ENCODE peak calls at places on chromosome 14, in eight cellular contexts. One of them, this sample, is unnamed.

GRCh38 chr14:30521899-30522736 is 36.8 kb upstream of the G2E3 start:
- DNase-seq in neural progenitor cell: peak; percentile 37
- DNase-seq in MM.1S: peak; percentile 61
- DNase-seq in AG09309: no peak
- DNase-seq in stomach: no peak
- DNase-seq in uterus: no peak
- DNase-seq in ovary: no peak
- DNase-seq in HL-60: no peak
- DNase-seq in this sample: no peak

GRCh38 chr14:33532581-33532980 is 418.3 kb downstream of the EGLN3 start:
- DNase-seq in AG09309: no peak
- DNase-seq in neural progenitor cell: no peak
- DNase-seq in HL-60: no peak
- DNase-seq in MM.1S: no peak
- DNase-seq in stomach: no peak
- DNase-seq in ovary: no peak
- DNase-seq in uterus: no peak
- DNase-seq in this sample: no peak

GRCh38 chr14:99267871-99268775 is 3.9 kb downstream of the BCL11B start:
- DNase-seq in HL-60: no peak
- DNase-seq in ovary: no peak
- DNase-seq in AG09309: no peak
- DNase-seq in uterus: no peak
- DNase-seq in MM.1S: no peak
- DNase-seq in stomach: no peak
- DNase-seq in neural progenitor cell: no peak
- DNase-seq in this sample: no peak

GRCh38 chr14:105059035-105059916 is 6.0 kb downstream of the GPR132 start:
- DNase-seq in stomach: no peak
- DNase-seq in AG09309: no peak
- DNase-seq in HL-60: no peak
- DNase-seq in ovary: no peak
- DNase-seq in uterus: no peak
- DNase-seq in MM.1S: no peak
- DNase-seq in neural progenitor cell: peak; percentile 38
- DNase-seq in this sample: no peak

GRCh38 chr14:59281613-59282012 is 93.1 kb downstream of the DAAM1 start:
- DNase-seq in HL-60: no peak
- DNase-seq in stomach: no peak
- DNase-seq in uterus: no peak
- DNase-seq in MM.1S: no peak
- DNase-seq in ovary: no peak
- DNase-seq in neural progenitor cell: no peak
- DNase-seq in AG09309: no peak
- DNase-seq in this sample: no peak

GRCh38 chr14:45253754-45254300 is 825 bp upstream of the MIS18BP1 start:
- DNase-seq in AG09309: no peak
- DNase-seq in uterus: peak; percentile 44
- DNase-seq in neural progenitor cell: no peak
- DNase-seq in HL-60: peak; percentile 43
- DNase-seq in stomach: no peak
- DNase-seq in ovary: peak; percentile 49
- DNase-seq in MM.1S: peak; percentile 6
- DNase-seq in this sample: peak; percentile 54

GRCh38 chr14:102819176-102819628 is 42.0 kb downstream of the TRAF3 start:
- DNase-seq in stomach: peak; percentile 49
- DNase-seq in uterus: no peak
- DNase-seq in AG09309: no peak
- DNase-seq in MM.1S: peak; percentile 64
- DNase-seq in neural progenitor cell: no peak
- DNase-seq in HL-60: no peak
- DNase-seq in ovary: no peak
- DNase-seq in this sample: no peak

GRCh38 chr14:54568821-54569591 is 2.1 kb downstream of the SAMD4A start:
- DNase-seq in uterus: peak; percentile 32
- DNase-seq in stomach: no peak
- DNase-seq in neural progenitor cell: peak; percentile 26
- DNase-seq in HL-60: no peak
- DNase-seq in MM.1S: no peak
- DNase-seq in AG09309: no peak
- DNase-seq in ovary: no peak
- DNase-seq in this sample: no peak

GRCh38 chr14:29037428-29037827 is 270.8 kb downstream of the FOXG1 start:
- DNase-seq in stomach: no peak
- DNase-seq in ovary: no peak
- DNase-seq in AG09309: no peak
- DNase-seq in MM.1S: no peak
- DNase-seq in neural progenitor cell: no peak
- DNase-seq in HL-60: no peak
- DNase-seq in uterus: no peak
- DNase-seq in this sample: no peak

GRCh38 chr14:66043921-66044320 is 442.2 kb upstream of the CCDC196 start:
- DNase-seq in MM.1S: no peak
- DNase-seq in HL-60: no peak
- DNase-seq in AG09309: peak; percentile 7
- DNase-seq in ovary: no peak
- DNase-seq in uterus: no peak
- DNase-seq in neural progenitor cell: no peak
- DNase-seq in stomach: no peak
- DNase-seq in this sample: no peak

GRCh38 chr14:35374273-35374681 is 30.3 kb downstream of the NFKBIA start:
- DNase-seq in stomach: peak; percentile 51
- DNase-seq in HL-60: peak; percentile 76
- DNase-seq in uterus: peak; percentile 50
- DNase-seq in ovary: peak; percentile 74
- DNase-seq in neural progenitor cell: no peak
- DNase-seq in MM.1S: no peak
- DNase-seq in AG09309: peak; percentile 98
- DNase-seq in this sample: peak; percentile 69

GRCh38 chr14:54387328-54387727 is 9.5 kb upstream of the CDKN3 start:
- DNase-seq in uterus: no peak
- DNase-seq in neural progenitor cell: no peak
- DNase-seq in ovary: no peak
- DNase-seq in stomach: no peak
- DNase-seq in MM.1S: no peak
- DNase-seq in AG09309: no peak
- DNase-seq in HL-60: no peak
- DNase-seq in this sample: no peak

GRCh38 chr14:102805454-102805891 is 28.2 kb downstream of the TRAF3 start:
- DNase-seq in stomach: no peak
- DNase-seq in ovary: no peak
- DNase-seq in HL-60: no peak
- DNase-seq in AG09309: peak; percentile 10
- DNase-seq in neural progenitor cell: no peak
- DNase-seq in uterus: no peak
- DNase-seq in MM.1S: peak; percentile 71
- DNase-seq in this sample: no peak

GRCh38 chr14:105120056-105120455 is 48.5 kb downstream of the JAG2 start:
- DNase-seq in stomach: no peak
- DNase-seq in uterus: no peak
- DNase-seq in HL-60: no peak
- DNase-seq in neural progenitor cell: no peak
- DNase-seq in AG09309: no peak
- DNase-seq in ovary: no peak
- DNase-seq in MM.1S: no peak
- DNase-seq in this sample: no peak

GRCh38 chr14:89417469-89418225 is 614 bp upstream of the FOXN3 start:
- DNase-seq in HL-60: peak; percentile 86
- DNase-seq in ovary: peak; percentile 61
- DNase-seq in AG09309: no peak
- DNase-seq in MM.1S: peak; percentile 63
- DNase-seq in uterus: peak; percentile 60
- DNase-seq in neural progenitor cell: peak; percentile 57
- DNase-seq in stomach: peak; percentile 60
- DNase-seq in this sample: no peak

GRCh38 chr14:47619397-47619796 is 56.0 kb downstream of the MDGA2 start:
- DNase-seq in AG09309: no peak
- DNase-seq in uterus: no peak
- DNase-seq in neural progenitor cell: no peak
- DNase-seq in MM.1S: no peak
- DNase-seq in ovary: no peak
- DNase-seq in stomach: no peak
- DNase-seq in HL-60: no peak
- DNase-seq in this sample: no peak

GRCh38 chr14:23439107-23439835 is 3.8 kb upstream of the MYH7 start:
- DNase-seq in AG09309: no peak
- DNase-seq in MM.1S: no peak
- DNase-seq in ovary: no peak
- DNase-seq in HL-60: no peak
- DNase-seq in neural progenitor cell: no peak
- DNase-seq in uterus: no peak
- DNase-seq in stomach: no peak
- DNase-seq in this sample: no peak

GRCh38 chr14:65134651-65135579 is 32.6 kb upstream of the MAX start:
- DNase-seq in AG09309: peak; percentile 10
- DNase-seq in MM.1S: no peak
- DNase-seq in neural progenitor cell: no peak
- DNase-seq in stomach: no peak
- DNase-seq in ovary: no peak
- DNase-seq in uterus: no peak
- DNase-seq in HL-60: no peak
- DNase-seq in this sample: no peak

GRCh38 chr14:60212503-60213371 is 36.3 kb upstream of the PPM1A start:
- DNase-seq in stomach: no peak
- DNase-seq in HL-60: no peak
- DNase-seq in neural progenitor cell: no peak
- DNase-seq in ovary: no peak
- DNase-seq in MM.1S: peak; percentile 37
- DNase-seq in uterus: no peak
- DNase-seq in AG09309: no peak
- DNase-seq in this sample: no peak

GRCh38 chr14:33475623-33476022 is 475.3 kb downstream of the EGLN3 start:
- DNase-seq in stomach: peak; percentile 47
- DNase-seq in uterus: no peak
- DNase-seq in ovary: no peak
- DNase-seq in HL-60: peak; percentile 3
- DNase-seq in neural progenitor cell: peak; percentile 95
- DNase-seq in AG09309: no peak
- DNase-seq in MM.1S: no peak
- DNase-seq in this sample: no peak

GRCh38 chr14:54818201-54819133 is 84.2 kb downstream of the GCH1 start:
- DNase-seq in uterus: peak; percentile 31
- DNase-seq in ovary: no peak
- DNase-seq in neural progenitor cell: peak; percentile 44
- DNase-seq in stomach: no peak
- DNase-seq in AG09309: peak; percentile 73
- DNase-seq in HL-60: no peak
- DNase-seq in MM.1S: no peak
- DNase-seq in this sample: peak; percentile 80

GRCh38 chr14:49461529-49462401 is 124.4 kb downstream of the RPS29 start:
- DNase-seq in ovary: no peak
- DNase-seq in MM.1S: peak; percentile 64
- DNase-seq in HL-60: peak; percentile 74
- DNase-seq in uterus: no peak
- DNase-seq in AG09309: peak; percentile 53
- DNase-seq in stomach: peak; percentile 70
- DNase-seq in neural progenitor cell: peak; percentile 76
- DNase-seq in this sample: no peak

GRCh38 chr14:104253223-104253822 is 114.9 kb downstream of the KIF26A start:
- DNase-seq in HL-60: no peak
- DNase-seq in ovary: no peak
- DNase-seq in AG09309: no peak
- DNase-seq in uterus: no peak
- DNase-seq in neural progenitor cell: no peak
- DNase-seq in stomach: no peak
- DNase-seq in MM.1S: no peak
- DNase-seq in this sample: no peak

DNA sequence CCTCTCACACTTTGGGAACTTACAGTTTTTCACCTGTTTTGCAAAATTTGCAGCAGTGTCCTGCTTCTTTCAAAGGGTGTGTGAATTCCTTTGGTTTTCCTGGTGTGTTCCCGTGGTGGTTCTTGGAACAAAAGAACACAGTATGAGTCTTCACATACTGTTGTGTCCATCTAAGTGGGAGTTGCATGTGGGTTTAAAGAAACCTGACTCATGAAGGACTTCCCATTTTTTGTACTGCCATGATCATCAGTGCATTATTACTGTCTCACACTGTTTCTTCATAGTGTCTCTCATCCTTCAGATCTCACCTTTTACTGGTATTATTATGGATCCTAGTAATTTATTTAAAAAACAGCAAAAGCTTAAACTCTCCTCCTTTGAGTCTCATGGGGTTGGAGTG is 3.8 kb upstream of the GZMH start:
- DNase-seq in AG09309: no peak
- DNase-seq in HL-60: peak; percentile 18
- DNase-seq in MM.1S: no peak
- DNase-seq in uterus: no peak
- DNase-seq in stomach: no peak
- DNase-seq in neural progenitor cell: no peak
- DNase-seq in ovary: no peak
- DNase-seq in this sample: no peak
- H3K4me3 ChIP-seq in AG09309: no peak overlapping the region
- H3K4me3 ChIP-seq in HL-60: no peak overlapping the region
- H3K4me3 ChIP-seq in MM.1S: no peak overlapping the region
- H3K4me3 ChIP-seq in uterus: no peak overlapping the region
- H3K4me3 ChIP-seq in stomach: no peak overlapping the region
- H3K4me3 ChIP-seq in neural progenitor cell: no peak overlapping the region
- H3K4me3 ChIP-seq in ovary: no peak overlapping the region
- H3K4me3 ChIP-seq in this sample: no peak overlapping the region

DNA sequence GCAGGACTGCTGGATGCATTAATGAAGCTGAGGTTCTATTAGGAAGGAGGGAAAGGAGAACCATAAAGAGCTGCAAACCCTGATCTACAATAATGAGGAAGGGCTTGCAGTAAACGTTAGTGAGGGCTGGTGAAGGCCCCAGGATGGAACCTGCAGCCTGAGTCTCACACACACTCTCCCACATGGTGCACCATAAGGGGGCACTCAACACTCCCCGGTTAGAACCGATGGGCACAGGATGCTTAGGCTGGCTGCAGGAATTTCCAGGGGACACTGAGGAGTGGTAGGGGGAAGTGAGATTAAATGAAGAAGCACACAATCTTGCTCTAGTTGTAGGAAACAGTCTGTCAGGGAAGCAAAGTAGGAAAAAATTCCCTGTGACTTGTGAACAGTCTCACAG is 56.1 kb upstream of the FERMT2 start:
- DNase-seq in stomach: no peak
- DNase-seq in MM.1S: no peak
- DNase-seq in ovary: no peak
- DNase-seq in HL-60: no peak
- DNase-seq in uterus: no peak
- DNase-seq in AG09309: no peak
- DNase-seq in neural progenitor cell: no peak
- DNase-seq in this sample: no peak
- TF ChIP-seq CTCF in stomach: no peak
- TF ChIP-seq CTCF in MM.1S: no peak
- TF ChIP-seq CTCF in ovary: no peak
- TF ChIP-seq CTCF in HL-60: no peak
- TF ChIP-seq CTCF in uterus: no peak
- TF ChIP-seq CTCF in AG09309: no peak
- TF ChIP-seq CTCF in neural progenitor cell: no peak
- TF ChIP-seq CTCF in this sample: no peak

GRCh38 chr14:38209572-38210159 is 2.0 kb downstream of the SSTR1 start:
- DNase-seq in AG09309: no peak
- DNase-seq in HL-60: no peak
- DNase-seq in uterus: no peak
- DNase-seq in neural progenitor cell: no peak
- DNase-seq in ovary: no peak
- DNase-seq in MM.1S: no peak
- DNase-seq in stomach: peak; percentile 31
- DNase-seq in this sample: no peak
- H3K4me3 ChIP-seq in AG09309: peak overlapping the region; percentile 84
- H3K4me3 ChIP-seq in HL-60: no peak overlapping the region
- H3K4me3 ChIP-seq in uterus: peak overlapping the region; percentile 29
- H3K4me3 ChIP-seq in neural progenitor cell: peak overlapping the region; percentile 51
- H3K4me3 ChIP-seq in ovary: peak overlapping the region; percentile 28
- H3K4me3 ChIP-seq in MM.1S: no peak overlapping the region
- H3K4me3 ChIP-seq in stomach: peak overlapping the region; percentile 47
- H3K4me3 ChIP-seq in this sample: peak overlapping the region; percentile 34

GRCh38 chr14:95452176-95452889 is 64.1 kb downstream of the SYNE3 start:
- DNase-seq in stomach: no peak
- DNase-seq in AG09309: no peak
- DNase-seq in neural progenitor cell: peak; percentile 35
- DNase-seq in HL-60: peak; percentile 22
- DNase-seq in uterus: no peak
- DNase-seq in MM.1S: peak; percentile 15
- DNase-seq in ovary: no peak
- DNase-seq in this sample: no peak
- TF ChIP-seq CTCF in stomach: peak; percentile 12
- TF ChIP-seq CTCF in AG09309: peak; percentile 60
- TF ChIP-seq CTCF in neural progenitor cell: peak; percentile 53
- TF ChIP-seq CTCF in HL-60: peak; percentile 22
- TF ChIP-seq CTCF in uterus: no peak
- TF ChIP-seq CTCF in MM.1S: peak; percentile 28
- TF ChIP-seq CTCF in ovary: no peak
- TF ChIP-seq CTCF in this sample: peak; percentile 68

This sample was measured in retinal pigment epithelial cell.